ENCODE peak calls at places on chromosomes 16 and 17, in six cellular contexts. V is naive thymus-derived CD4-positive, alpha-beta T cell; C is left colon; W is brain microvascular endothelial cell; B is endodermal cell; N is T-helper 2 cell. H is an unnamed sample.

GRCh38 chr17:395179-395578 is 42.6 kb upstream of the RPH3AL start:
- DNase-seq in B (no peak), V (no peak), N (no peak), C (no peak), W (no peak), H (no peak)

GRCh38 chr17:45336390-45337182 is 19.8 kb upstream of the MAP3K14 start:
- DNase-seq in B (no peak), W (no peak), N (no peak), V (no peak), C (no peak), H (peak)

GRCh38 chr17:47810200-47810821 is 11.3 kb downstream of the OSBPL7 start:
- DNase-seq in V (no peak), N (no peak), W (peak), C (peak), B (peak), H (peak)

GRCh38 chr16:56294599-56294998 is 103.3 kb downstream of the GNAO1 start:
- DNase-seq in B (no peak), V (no peak), N (no peak), C (no peak), W (peak), H (no peak)

GRCh38 chr16:2166263-2167080 is 10.9 kb downstream of the TRAF7 start:
- DNase-seq in W (no peak), N (no peak), V (no peak), C (no peak), B (no peak), H (no peak)

GRCh38 chr16:11082108-11082859 is 137.9 kb downstream of the CLEC16A start:
- DNase-seq in B (no peak), C (no peak), N (no peak), W (no peak), V (no peak), H (no peak)

GRCh38 chr17:61461967-61462733 is 9.9 kb downstream of the TBX4 start:
- DNase-seq in N (no peak), C (no peak), V (no peak), W (no peak), B (peak), H (peak)

GRCh38 chr16:16144416-16144815 is 78.9 kb downstream of the ABCC6 start:
- DNase-seq in N (no peak), V (no peak), B (no peak), W (no peak), C (no peak), H (no peak)

GRCh38 chr16:86865866-86866675 is 287.7 kb downstream of the FOXL1 start:
- DNase-seq in B (no peak), V (no peak), N (no peak), W (no peak), C (no peak), H (peak)

H was measured in cardiac septum.